ENCODE peak calls at places on chromosomes 12 and 14, in ten cellular contexts. F, U, A, Z, X, H, V, L, Y and I are unnamed samples.

GRCh38 chr14:80095623-80096022 is 115.7 kb downstream of the DIO2 start:
- DNase-seq in A (no peak), V (peak), F (peak), L (no peak), X (no peak), U (no peak), Z (peak), H (no peak), Y (no peak), I (no peak)

GRCh38 chr14:103052407-103052806 is 4.9 kb downstream of the CDC42BPB start:
- DNase-seq in L (peak), F (no peak), V (no peak), A (no peak), Y (no peak), X (no peak), U (no peak), Z (no peak), H (no peak), I (no peak)

GRCh38 chr14:105489607-105490317 is 1.3 kb upstream of the TEDC1 start:
- DNase-seq in V (peak), L (peak), X (peak), Z (peak), H (peak), Y (peak), A (peak), U (peak), F (peak), I (peak)

GRCh38 chr12:53755451-53756290 is 3.9 kb upstream of the CISTR start:
- DNase-seq in H (no peak), A (no peak), Z (no peak), F (no peak), V (no peak), X (no peak), U (no peak), Y (no peak), L (no peak), I (peak)

GRCh38 chr12:30990776-30991175 is 64.2 kb downstream of the TSPAN11 start:
- DNase-seq in V (no peak), U (no peak), Y (no peak), X (no peak), F (no peak), Z (no peak), H (no peak), A (no peak), L (no peak), I (no peak)

GRCh38 chr14:79986251-79986650 is 225.1 kb downstream of the DIO2 start:
- DNase-seq in V (no peak), Z (no peak), L (no peak), F (no peak), X (no peak), A (no peak), H (no peak), U (no peak), Y (no peak), I (no peak)

GRCh38 chr14:63840981-63841380 is 11.8 kb upstream of the SYNE2 start:
- DNase-seq in X (peak), Y (peak), Z (no peak), L (no peak), V (no peak), F (no peak), H (peak), A (peak), U (peak), I (peak)

GRCh38 chr12:105561981-105562726 is 231.7 kb downstream of the C12orf75 start:
- DNase-seq in Z (peak), L (no peak), H (no peak), V (no peak), X (no peak), Y (no peak), U (no peak), A (peak), F (peak), I (no peak)

GRCh38 chr12:26845057-26845666 is 12.2 kb upstream of the ITPR2 start:
- DNase-seq in H (no peak), A (peak), V (peak), L (peak), Z (peak), Y (peak), F (no peak), U (no peak), X (peak), I (no peak)

GRCh38 chr12:65740873-65741600 is 83.2 kb upstream of the HMGA2 start:
- DNase-seq in F (peak), U (no peak), X (peak), V (peak), L (peak), Z (peak), H (peak), A (peak), Y (peak), I (no peak)

GRCh38 chr14:21268612-21269251 is 510 bp downstream of the HNRNPC start:
- DNase-seq in Z (peak), U (no peak), V (no peak), X (peak), Y (peak), H (no peak), F (no peak), L (no peak), A (peak), I (no peak)

GRCh38 chr12:2811791-2812190 is 677 bp upstream of the ITFG2 start:
- DNase-seq in A (no peak), F (no peak), L (no peak), Y (no peak), U (no peak), Z (no peak), V (no peak), X (no peak), H (no peak), I (no peak)

GRCh38 chr14:99687284-99688209 is 3.4 kb downstream of the CYP46A1 start:
- DNase-seq in X (no peak), A (no peak), U (no peak), F (no peak), Y (peak), H (peak), L (no peak), V (no peak), Z (no peak), I (no peak)

GRCh38 chr12:98483621-98484455 is 31.6 kb upstream of the TMPO start:
- DNase-seq in L (no peak), F (no peak), Z (no peak), U (no peak), V (no peak), X (no peak), A (no peak), H (no peak), Y (no peak), I (no peak)

GRCh38 chr12:107169200-107169599 is 75.9 kb upstream of the CRY1 start:
- DNase-seq in H (no peak), V (no peak), F (no peak), L (no peak), Y (no peak), Z (no peak), A (no peak), X (peak), U (no peak), I (no peak)

GRCh38 chr14:68479247-68479646 is 313.6 kb downstream of the ZFP36L1 start:
- DNase-seq in V (no peak), A (no peak), U (no peak), Y (no peak), X (no peak), F (no peak), H (no peak), Z (peak), L (no peak), I (no peak)

GRCh38 chr14:68015356-68016242 is 196.0 kb downstream of the RAD51B start:
- DNase-seq in Z (no peak), U (no peak), X (no peak), H (no peak), Y (no peak), L (no peak), A (no peak), V (no peak), F (no peak), I (no peak)

GRCh38 chr14:76844223-76844622 is 18.0 kb downstream of the LRRC74A start:
- DNase-seq in H (peak), V (peak), U (peak), X (peak), L (peak), A (peak), F (no peak), Y (no peak), Z (peak), I (no peak)

GRCh38 chr12:51721281-51721940 is 127.1 kb downstream of the FIGNL2 start:
- DNase-seq in F (peak), X (peak), A (no peak), H (peak), V (peak), U (no peak), Z (no peak), L (peak), Y (no peak), I (peak)

GRCh38 chr12:127888948-127889347 is 378.0 kb upstream of the TMEM132C start:
- DNase-seq in Z (peak), U (no peak), V (peak), L (no peak), F (no peak), X (no peak), Y (no peak), H (no peak), A (no peak), I (no peak)